ENCODE peak calls at places on chromosomes 4 and X, in seven cellular contexts. C is right lobe of liver, E is pancreas, N is transverse colon, F is ascending aorta, D is colonic mucosa, I is psoas muscle. B is an unnamed sample.

GRCh38 chrX:71492086-71493065 is 40.5 kb upstream of the OGT start:
- DNase-seq in C (peak), E (peak), N (peak), F (peak), D (peak), I (peak), B (no peak)

GRCh38 chrX:42988700-42989099 is 210.7 kb upstream of the PPP1R2C start:
- DNase-seq in C (no peak), E (no peak), N (no peak), F (no peak), D (no peak), I (no peak), B (no peak)

GRCh38 chr4:141768954-141769353 is 132.6 kb downstream of the IL15 start:
- DNase-seq in C (no peak), E (no peak), N (no peak), F (no peak), D (no peak), I (no peak), B (no peak)

GRCh38 chr4:52957791-52958190 is 95.7 kb downstream of the RASL11B start:
- DNase-seq in C (no peak), E (no peak), N (no peak), F (no peak), D (no peak), I (no peak), B (no peak)

GRCh38 chrX:49701948-49702347 is 6.2 kb upstream of the PAGE1 start:
- DNase-seq in C (no peak), E (no peak), N (no peak), F (no peak), D (no peak), I (no peak), B (no peak)

GRCh38 chr4:165927366-165927765 is 54.3 kb downstream of the TLL1 start:
- DNase-seq in C (no peak), E (no peak), N (no peak), F (no peak), D (no peak), I (no peak), B (no peak)

GRCh38 chr4:54165011-54165410 is 64.1 kb upstream of the PDGFRA start:
- DNase-seq in C (no peak), E (no peak), N (no peak), F (no peak), D (no peak), I (no peak), B (no peak)

GRCh38 chr4:48015678-48016077 is 803 bp downstream of the CNGA1 start:
- DNase-seq in C (peak), E (no peak), N (peak), F (no peak), D (no peak), I (no peak), B (no peak)

GRCh38 chr4:128463006-128463405 is 175.4 kb upstream of the PGRMC2 start:
- DNase-seq in C (no peak), E (no peak), N (no peak), F (no peak), D (no peak), I (no peak), B (no peak)

GRCh38 chrX:28177202-28177601 is 196.0 kb upstream of the DCAF8L1 start:
- DNase-seq in C (no peak), E (no peak), N (peak), F (no peak), D (peak), I (no peak), B (no peak)

DNA sequence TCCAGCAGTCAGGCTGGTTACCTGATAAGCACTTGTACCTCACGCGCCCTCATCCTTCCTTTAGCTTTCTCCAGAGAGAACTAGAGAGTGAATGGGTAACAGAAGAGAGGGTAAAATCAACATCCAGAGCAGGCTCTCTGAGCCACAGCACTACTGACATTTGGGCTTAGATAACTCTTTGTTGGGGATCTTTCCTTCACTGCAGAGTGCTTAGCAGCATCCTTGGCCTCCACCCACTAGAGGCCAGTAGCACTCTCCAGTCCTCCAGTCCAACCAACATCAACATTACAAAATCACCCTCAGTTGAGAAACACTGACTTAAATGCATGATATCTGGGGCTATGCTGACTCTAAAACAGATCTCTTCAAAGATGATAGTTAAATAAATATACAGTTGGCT is 220.7 kb downstream of the TACR3 start:
- DNase-seq in C (no peak), E (no peak), N (no peak), F (no peak), D (no peak), I (no peak), B (no peak)
- TF ChIP-seq CTCF in C (no peak), E (no peak), N (no peak), F (no peak), D (no peak), I (no peak), B (no peak)

DNA sequence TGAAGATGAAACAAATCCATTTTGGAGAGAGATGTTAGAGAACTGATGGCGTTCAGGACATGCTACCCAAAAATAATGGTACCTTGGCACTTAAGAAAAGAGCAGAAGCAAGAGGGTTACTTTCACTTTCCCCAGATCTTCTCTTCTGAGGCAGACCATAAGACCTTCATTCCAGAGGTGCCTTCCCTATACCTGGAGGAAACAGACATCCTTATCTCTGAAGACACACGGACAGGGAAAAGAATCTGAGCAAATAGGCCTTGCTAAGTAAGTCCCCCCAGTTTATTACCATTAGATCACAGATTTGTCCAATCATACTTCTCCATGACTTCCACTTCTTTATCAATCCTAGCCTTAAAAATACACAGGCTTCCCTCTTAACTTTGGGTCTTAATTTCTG is 2.0 kb upstream of the FGF2 start:
- DNase-seq in C (no peak), E (no peak), N (no peak), F (no peak), D (no peak), I (no peak), B (no peak)
- H3K27ac ChIP-seq in C (no peak), E (no peak), N (no peak), F (no peak), D (no peak), I (no peak), B (no peak)

GRCh38 chr4:156971623-156972369 is at the start of gene PDGFC:
- DNase-seq in C (peak), E (peak), N (peak), F (peak), D (peak), I (peak), B (peak)
- TF ChIP-seq CTCF in C (peak), E (peak), N (peak), F (peak), D (peak), I (peak), B (peak)

GRCh38 chr4:153900426-153900825 is 111.5 kb upstream of the SFRP2 start:
- DNase-seq in C (no peak), E (no peak), N (no peak), F (no peak), D (no peak), I (no peak), B (no peak)
- H3K27ac ChIP-seq in C (no peak), E (no peak), N (no peak), F (no peak), D (no peak), I (no peak), B (no peak)

GRCh38 chrX:107775000-107775733 is 420 bp downstream of the TSC22D3 start:
- DNase-seq in C (no peak), E (no peak), N (peak), F (no peak), D (no peak), I (no peak), B (no peak)

GRCh38 chrX:107776649-107777535 is 641 bp upstream of the NCBP2L start:
- DNase-seq in C (peak), E (peak), N (peak), F (peak), D (peak), I (peak), B (peak)

GRCh38 chrX:107773906-107774435 is 1.6 kb downstream of the TSC22D3 start:
- DNase-seq in C (no peak), E (no peak), N (no peak), F (no peak), D (no peak), I (no peak), B (no peak)

GRCh38 chrX:107777536-107777832 is at the start of gene NCBP2L:
- DNase-seq in C (no peak), E (no peak), N (no peak), F (no peak), D (no peak), I (no peak), B (no peak)

DNA sequence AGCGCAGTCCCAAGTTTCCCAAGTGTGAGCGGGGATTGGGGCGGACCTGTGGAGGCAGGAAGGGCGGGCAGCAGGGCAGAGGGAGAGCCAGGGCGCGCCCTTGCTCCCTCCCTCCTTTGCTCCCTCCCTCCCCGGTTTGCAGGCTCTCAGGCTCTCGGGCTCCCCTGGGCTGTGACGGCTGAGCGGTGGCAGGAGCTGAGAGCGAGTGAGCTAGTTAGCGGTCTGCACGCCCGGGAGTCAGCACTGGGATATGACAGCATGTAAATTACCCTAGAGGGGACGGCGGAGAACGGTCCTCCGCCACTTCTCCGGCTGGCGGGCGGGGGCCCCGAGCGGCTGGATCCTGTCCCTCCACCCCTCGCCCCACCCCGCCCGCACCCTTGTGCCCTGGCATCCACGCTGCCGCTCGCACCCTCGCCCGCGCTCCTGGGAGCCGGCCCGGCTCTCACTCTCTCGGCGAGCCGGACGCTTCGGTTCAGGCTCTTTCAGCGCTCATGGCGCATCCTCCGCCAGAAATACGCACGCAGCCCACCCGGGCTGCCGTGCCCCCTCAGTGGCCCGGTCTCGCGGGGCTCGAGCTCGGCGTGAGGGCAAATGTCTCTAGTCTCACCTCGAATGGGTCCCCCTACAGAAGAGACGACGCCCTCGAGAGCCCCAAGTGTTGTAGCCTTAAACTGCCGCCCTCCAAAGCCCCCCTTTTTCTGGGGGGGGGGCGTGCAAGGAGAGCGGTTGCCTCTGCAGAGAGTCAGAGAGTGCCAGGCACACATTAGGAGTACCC is at the start of gene TSC22D3:
- DNase-seq in C (peak), E (peak), N (peak), F (peak), D (peak), I (peak), B (peak)
- TF ChIP-seq CTCF in C (peak), E (no peak), N (no peak), F (peak), D (no peak), I (peak), B (no peak)

GRCh38 chr4:88063634-88064296 is 56.3 kb downstream of the PKD2 start:
- DNase-seq in C (no peak), E (no peak), N (no peak), F (no peak), D (no peak), I (no peak), B (no peak)
- H3K27ac ChIP-seq in C (no peak), E (no peak), N (no peak), F (no peak), D (no peak), I (no peak), B (no peak)

GRCh38 chrX:45824471-45824870 is 623.8 kb upstream of the DIPK2B start:
- DNase-seq in C (no peak), E (no peak), N (no peak), F (peak), D (no peak), I (peak), B (no peak)
- TF ChIP-seq CTCF in C (no peak), E (no peak), N (no peak), F (peak), D (no peak), I (no peak), B (no peak)

DNA sequence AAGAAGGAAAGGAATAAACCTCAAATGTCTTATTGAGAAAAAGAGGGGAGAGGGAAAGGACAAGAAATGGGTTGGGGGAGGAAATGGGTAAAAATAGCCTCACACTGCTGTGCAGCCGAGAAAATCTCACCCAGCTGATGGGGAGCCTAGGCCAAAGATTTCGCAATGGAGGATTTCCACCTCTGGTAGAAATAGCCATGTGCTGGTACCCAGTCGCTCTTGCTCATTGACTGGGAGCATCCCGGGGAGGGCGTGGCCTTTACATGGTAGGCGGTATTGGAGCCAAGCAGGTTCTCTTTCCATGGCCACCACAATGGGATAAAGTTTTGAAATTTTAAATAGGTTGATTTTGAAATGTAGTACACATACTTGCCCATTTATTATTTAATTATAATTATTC is 255.1 kb upstream of the LDB2 start:
- DNase-seq in C (no peak), E (no peak), N (no peak), F (no peak), D (no peak), I (no peak), B (no peak)
- H3K27ac ChIP-seq in C (no peak), E (no peak), N (no peak), F (no peak), D (no peak), I (no peak), B (no peak)

DNA sequence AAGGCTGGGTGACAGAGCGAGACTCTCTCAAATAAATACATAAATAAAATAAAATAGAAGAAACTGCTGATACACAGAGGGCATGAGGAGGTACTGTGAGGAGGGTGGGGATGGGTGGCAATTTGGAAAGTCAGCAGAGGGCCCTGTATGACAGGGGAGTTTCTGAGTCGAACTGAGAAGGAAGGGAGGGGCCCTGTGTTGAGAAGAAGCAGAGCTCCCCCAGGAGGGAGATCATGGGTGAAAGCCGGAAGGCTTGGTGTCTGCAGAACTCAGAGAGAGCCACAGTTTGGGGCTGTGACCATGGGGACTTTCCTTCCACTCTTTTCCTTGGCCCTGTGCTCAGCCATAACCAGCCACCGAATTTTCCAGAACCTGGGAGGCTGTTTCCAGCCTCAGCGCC is 24.8 kb upstream of the AFAP1 start:
- DNase-seq in C (no peak), E (no peak), N (no peak), F (no peak), D (no peak), I (no peak), B (no peak)
- TF ChIP-seq CTCF in C (no peak), E (no peak), N (no peak), F (no peak), D (no peak), I (no peak), B (no peak)

GRCh38 chr4:142813388-142813787 is 32.7 kb downstream of the INPP4B start:
- DNase-seq in C (no peak), E (no peak), N (no peak), F (no peak), D (no peak), I (no peak), B (no peak)

GRCh38 chr4:142817442-142817841 is 28.7 kb downstream of the INPP4B start:
- DNase-seq in C (no peak), E (no peak), N (no peak), F (peak), D (no peak), I (peak), B (peak)

GRCh38 chr4:142818476-142818875 is 27.6 kb downstream of the INPP4B start:
- DNase-seq in C (no peak), E (no peak), N (no peak), F (no peak), D (no peak), I (no peak), B (no peak)

GRCh38 chr4:142815834-142816233 is 30.3 kb downstream of the INPP4B start:
- DNase-seq in C (no peak), E (no peak), N (no peak), F (no peak), D (no peak), I (no peak), B (no peak)

DNA sequence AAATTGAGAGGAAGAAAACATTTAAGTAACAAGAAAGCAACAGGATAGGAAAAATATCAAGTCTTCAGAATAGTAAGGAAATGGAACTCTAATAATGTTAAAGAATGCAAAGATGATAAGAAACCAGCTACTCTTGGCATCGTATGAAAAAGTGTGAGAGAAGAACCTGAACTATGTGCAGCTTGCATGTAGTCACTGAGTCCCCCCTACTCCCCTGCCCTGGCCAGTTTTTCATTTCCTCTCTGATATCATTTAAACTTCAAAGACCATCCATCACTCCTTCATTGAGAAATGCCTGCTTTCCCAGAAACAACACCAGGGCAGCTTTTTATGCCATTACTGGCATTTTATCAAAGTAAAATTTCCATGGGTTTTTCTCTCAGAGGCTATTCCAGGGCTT is 28.1 kb downstream of the INPP4B start:
- DNase-seq in C (no peak), E (no peak), N (no peak), F (peak), D (no peak), I (no peak), B (no peak)
- H3K27ac ChIP-seq in C (no peak), E (no peak), N (no peak), F (peak), D (no peak), I (peak), B (no peak)